ENCODE peak calls at places on chromosome 14, in five cellular contexts. M, O, D, R and H are unnamed samples. For H3K9me3, the result is how much of the 10 kb centered on the place peaks cover.

GRCh38 chr14:55976619-55977018 is 141.6 kb upstream of the PELI2 start:
- DNase-seq in M (no peak), D (no peak), R (no peak), O (no peak), H (no peak)

GRCh38 chr14:20684662-20685456 is 499 bp downstream of the RNASE4 start:
- DNase-seq in D (no peak), M (peak), R (no peak), O (peak), H (no peak)

GRCh38 chr14:69334576-69334975 is 63.5 kb downstream of the ERH start:
- DNase-seq in O (no peak), D (no peak), R (no peak), M (no peak), H (no peak)

GRCh38 chr14:76761198-76761848 is at the start of gene VASH1:
- DNase-seq in D (peak), M (peak), O (no peak), R (no peak), H (peak)

GRCh38 chr14:54622189-54622958 is 55.4 kb downstream of the SAMD4A start:
- DNase-seq in D (no peak), M (no peak), R (no peak), O (no peak), H (no peak)

GRCh38 chr14:65054471-65055085 is 47.7 kb downstream of the MAX start:
- DNase-seq in O (no peak), R (no peak), M (peak), D (no peak), H (no peak)

GRCh38 chr14:54555651-54556050 is 11.3 kb upstream of the SAMD4A start:
- DNase-seq in M (no peak), R (no peak), O (no peak), D (no peak), H (no peak)

GRCh38 chr14:33219957-33220356 is 281.3 kb downstream of the NPAS3 start:
- DNase-seq in R (no peak), D (no peak), M (no peak), O (no peak), H (no peak)

GRCh38 chr14:104450811-104451401 is 128.7 kb upstream of the C14orf180 start:
- DNase-seq in D (no peak), R (no peak), M (no peak), O (no peak), H (no peak)

GRCh38 chr14:31611778-31612433 is 50.7 kb downstream of the NUBPL start:
- DNase-seq in R (no peak), D (no peak), M (no peak), O (no peak), H (no peak)

GRCh38 chr14:72686101-72686500 is 207.8 kb downstream of the DPF3 start:
- DNase-seq in D (no peak), M (no peak), R (no peak), O (no peak), H (no peak)

GRCh38 chr14:63893701-63894458 is 41.1 kb downstream of the SYNE2 start:
- DNase-seq in O (peak), R (no peak), M (peak), D (no peak), H (no peak)

GRCh38 chr14:68278568-68279436 is 459.2 kb downstream of the RAD51B start:
- DNase-seq in D (no peak), O (no peak), M (no peak), R (no peak), H (no peak)

DNA sequence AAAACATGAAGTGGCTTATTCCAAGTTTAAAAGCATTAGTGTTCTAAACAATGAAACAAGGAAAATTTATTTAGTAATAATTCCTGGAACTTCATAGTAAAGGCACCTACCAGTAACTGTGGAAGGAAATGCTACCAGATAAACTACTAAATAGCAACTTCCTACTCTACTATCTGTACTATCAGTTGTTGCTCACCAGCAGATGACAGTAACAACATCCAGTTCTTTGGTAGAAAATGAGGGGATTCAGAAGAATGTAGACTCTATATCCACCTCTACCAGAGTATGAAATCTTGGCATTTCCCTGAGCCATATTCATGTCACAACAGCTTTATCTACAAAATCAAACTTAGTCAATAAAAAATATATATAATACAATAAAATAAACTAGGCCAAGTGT is 3.1 kb downstream of the ENTPD5 start:
- DNase-seq in M (no peak), R (no peak), D (no peak), O (no peak), H (no peak)
- H3K27ac ChIP-seq in M (no peak), R (no peak), D (no peak), O (no peak), H (no peak)

GRCh38 chr14:105924951-105925591 is 398.7 kb downstream of the TMEM121 start:
- DNase-seq in D (no peak), R (no peak), O (no peak), M (no peak), H (peak)
- H3K9me3 ChIP-seq in D (under half), R (under half), O (under half), M (under half), H (under half)

DNA sequence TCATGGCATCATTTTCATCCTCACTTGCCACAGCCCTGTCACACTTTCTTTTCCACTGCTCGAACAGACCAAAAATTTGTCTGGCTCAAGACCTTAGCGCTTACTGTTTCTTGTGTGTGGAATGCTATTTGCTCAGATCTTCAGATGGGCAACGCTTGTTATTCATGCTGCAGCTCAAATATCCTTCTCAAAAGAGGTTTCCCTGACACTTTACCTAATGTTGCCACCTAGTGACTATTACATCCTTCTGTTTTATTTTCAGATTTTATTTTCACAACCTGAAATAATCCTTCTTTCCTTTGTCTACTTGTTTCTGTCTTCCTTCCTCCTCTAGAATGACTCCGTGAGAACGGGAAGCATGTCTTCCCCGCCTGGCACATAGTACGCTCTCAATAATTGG is 5.6 kb downstream of the FBXO33 start:
- DNase-seq in M (no peak), O (no peak), R (no peak), D (peak), H (no peak)
- H3K4me3 ChIP-seq in M (no peak), O (no peak), R (no peak), D (no peak), H (no peak)

GRCh38 chr14:57290753-57291152 is 22.0 kb downstream of the AP5M1 start:
- DNase-seq in O (no peak), D (no peak), R (no peak), M (no peak), H (no peak)
- H3K27ac ChIP-seq in O (no peak), D (no peak), R (no peak), M (no peak), H (no peak)

GRCh38 chr14:100755649-100756048 is 29.0 kb downstream of the DLK1 start:
- DNase-seq in M (no peak), O (no peak), D (no peak), R (no peak), H (no peak)

GRCh38 chr14:100749967-100750597 is 23.4 kb downstream of the DLK1 start:
- DNase-seq in M (no peak), D (no peak), O (no peak), R (no peak), H (no peak)

GRCh38 chr14:100748944-100749343 is 22.3 kb downstream of the DLK1 start:
- DNase-seq in M (peak), R (no peak), D (no peak), O (no peak), H (no peak)

GRCh38 chr14:100750762-100751699 is 24.3 kb downstream of the DLK1 start:
- DNase-seq in O (no peak), R (no peak), D (no peak), M (no peak), H (no peak)

DNA sequence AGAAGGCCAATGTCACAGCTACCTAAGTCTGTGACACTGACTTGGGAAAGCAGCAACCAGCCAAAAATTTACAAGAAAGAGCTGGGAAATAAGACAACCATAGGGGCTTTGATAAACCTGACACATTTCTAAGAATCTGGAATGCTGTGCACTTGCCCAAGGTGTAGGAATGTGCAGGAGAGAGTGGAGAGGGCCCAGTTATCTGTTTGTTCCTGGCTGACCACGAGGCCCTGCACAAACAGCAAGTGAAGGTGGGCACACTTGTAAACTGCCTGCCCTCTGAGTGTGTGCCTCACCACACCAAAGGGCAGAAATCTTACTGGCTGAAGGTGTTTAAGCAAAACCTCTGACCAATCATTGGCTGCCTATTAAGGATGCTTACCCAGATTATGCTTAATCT is 27.3 kb downstream of the DLK1 start:
- DNase-seq in M (no peak), R (no peak), D (no peak), O (no peak), H (no peak)
- H3K9me3 ChIP-seq in M (under half), R (under half), D (under half), O (under half), H (under half)